ENCODE peak calls at places on chromosomes 4 and X, in nine cellular contexts. Z, P, O, N, H, A, Y, D and F are unnamed samples.

GRCh38 chr4:20960291-20960690 is 260.0 kb downstream of the PACRGL start:
- DNase-seq in Z (no peak), P (no peak), O (no peak), N (no peak), H (no peak), A (no peak), Y (no peak), D (no peak), F (no peak)

GRCh38 chrX:7987160-7987992 is 60.2 kb upstream of the PNPLA4 start:
- DNase-seq in Z (no peak), P (no peak), O (no peak), N (no peak), H (no peak), A (peak), Y (no peak), D (no peak), F (no peak)

GRCh38 chr4:141645611-141646340 is 9.4 kb downstream of the IL15 start:
- DNase-seq in Z (peak), P (no peak), O (no peak), N (no peak), H (no peak), A (no peak), Y (peak), D (peak), F (peak)

GRCh38 chrX:112048707-112049106 is 33.9 kb downstream of the TRPC5 start:
- DNase-seq in Z (no peak), P (no peak), O (no peak), N (no peak), H (no peak), A (no peak), Y (no peak), D (no peak), F (no peak)

GRCh38 chr4:185093573-185093972 is 49.5 kb upstream of the SLC25A4 start:
- DNase-seq in Z (no peak), P (no peak), O (no peak), N (no peak), H (no peak), A (no peak), Y (no peak), D (no peak), F (no peak)

GRCh38 chr4:25484243-25484721 is 107.2 kb downstream of the ANAPC4 start:
- DNase-seq in Z (peak), P (no peak), O (no peak), N (no peak), H (no peak), A (no peak), Y (peak), D (no peak), F (no peak)

GRCh38 chr4:7323461-7323871 is 111.3 kb downstream of the PSAPL1 start:
- DNase-seq in Z (no peak), P (no peak), O (no peak), N (no peak), H (no peak), A (no peak), Y (no peak), D (no peak), F (no peak)

GRCh38 chrX:46712733-46713132 is 46.2 kb downstream of the SLC9A7 start:
- DNase-seq in Z (no peak), P (no peak), O (no peak), N (no peak), H (no peak), A (no peak), Y (no peak), D (no peak), F (no peak)

GRCh38 chrX:150291014-150291413 is 72.1 kb upstream of the MAMLD1 start:
- DNase-seq in Z (no peak), P (no peak), O (peak), N (no peak), H (no peak), A (no peak), Y (no peak), D (no peak), F (no peak)

GRCh38 chr4:173528378-173529321 is 1.4 kb downstream of the HAND2 start:
- DNase-seq in Z (no peak), P (no peak), O (no peak), N (no peak), H (no peak), A (no peak), Y (peak), D (peak), F (no peak)

GRCh38 chr4:1802720-1803522 is 9.8 kb downstream of the FGFR3 start:
- DNase-seq in Z (no peak), P (no peak), O (no peak), N (no peak), H (no peak), A (no peak), Y (no peak), D (no peak), F (no peak)

GRCh38 chrX:109839694-109840358 is 106.8 kb upstream of the ACSL4 start:
- DNase-seq in Z (no peak), P (peak), O (no peak), N (peak), H (no peak), A (peak), Y (peak), D (peak), F (no peak)

GRCh38 chr4:80183196-80184052 is 13.9 kb upstream of the PRDM8 start:
- DNase-seq in Z (no peak), P (peak), O (no peak), N (no peak), H (no peak), A (peak), Y (peak), D (no peak), F (no peak)

GRCh38 chr4:139959398-139959797 is 194.6 kb downstream of the MAML3 start:
- DNase-seq in Z (no peak), P (no peak), O (no peak), N (no peak), H (no peak), A (no peak), Y (no peak), D (no peak), F (no peak)

GRCh38 chr4:1234296-1234695 is 14.6 kb downstream of the CTBP1 start:
- DNase-seq in Z (no peak), P (peak), O (no peak), N (no peak), H (peak), A (no peak), Y (no peak), D (peak), F (no peak)

GRCh38 chrX:48737940-48738339 is 23.6 kb upstream of the GLOD5 start:
- DNase-seq in Z (no peak), P (no peak), O (no peak), N (no peak), H (no peak), A (peak), Y (no peak), D (no peak), F (no peak)

GRCh38 chr4:41214158-41215146 is at the start of gene APBB2:
- DNase-seq in Z (peak), P (peak), O (peak), N (peak), H (peak), A (peak), Y (peak), D (peak), F (peak)

GRCh38 chrX:125150231-125150630 is 169.4 kb upstream of the TEX13C start:
- DNase-seq in Z (no peak), P (no peak), O (no peak), N (no peak), H (no peak), A (no peak), Y (no peak), D (no peak), F (no peak)

GRCh38 chrX:130771230-130771629 is 131.8 kb downstream of the ENOX2 start:
- DNase-seq in Z (no peak), P (no peak), O (no peak), N (no peak), H (no peak), A (no peak), Y (no peak), D (no peak), F (no peak)

GRCh38 chr4:128350449-128351045 is 62.9 kb upstream of the PGRMC2 start:
- DNase-seq in Z (no peak), P (no peak), O (no peak), N (no peak), H (peak), A (no peak), Y (no peak), D (no peak), F (no peak)

GRCh38 chr4:1207603-1208265 is 35.4 kb upstream of the SPON2 start:
- DNase-seq in Z (no peak), P (peak), O (peak), N (peak), H (peak), A (no peak), Y (peak), D (peak), F (no peak)

GRCh38 chr4:108702960-108703359 is 52.6 kb downstream of the OSTC start:
- DNase-seq in Z (peak), P (no peak), O (no peak), N (no peak), H (no peak), A (no peak), Y (peak), D (no peak), F (no peak)

GRCh38 chrX:7061429-7061828 is 86.1 kb upstream of the STS start:
- DNase-seq in Z (no peak), P (no peak), O (no peak), N (no peak), H (no peak), A (no peak), Y (no peak), D (no peak), F (no peak)

GRCh38 chrX:132676561-132677186 is 187.8 kb upstream of the MBNL3 start:
- DNase-seq in Z (no peak), P (no peak), O (no peak), N (no peak), H (no peak), A (no peak), Y (no peak), D (no peak), F (no peak)

GRCh38 chrX:130330706-130331105 is 9.0 kb upstream of the SLC25A14 start:
- DNase-seq in Z (no peak), P (peak), O (no peak), N (peak), H (peak), A (peak), Y (peak), D (peak), F (peak)

GRCh38 chr4:15162465-15163283 is 160.4 kb downstream of the CPEB2 start:
- DNase-seq in Z (no peak), P (no peak), O (no peak), N (no peak), H (no peak), A (peak), Y (peak), D (peak), F (no peak)

GRCh38 chrX:145464650-145465049 is 217.3 kb downstream of the SPANXN1 start:
- DNase-seq in Z (no peak), P (no peak), O (no peak), N (no peak), H (no peak), A (no peak), Y (no peak), D (no peak), F (no peak)

GRCh38 chrX:74924449-74925209 is 623 bp downstream of the NEXMIF start:
- DNase-seq in Z (no peak), P (peak), O (no peak), N (peak), H (peak), A (no peak), Y (peak), D (peak), F (no peak)
- H3K4me3 ChIP-seq in Z (peak), P (peak), O (peak), N (peak), H (peak), A (no peak), Y (peak), D (peak), F (peak)

DNA sequence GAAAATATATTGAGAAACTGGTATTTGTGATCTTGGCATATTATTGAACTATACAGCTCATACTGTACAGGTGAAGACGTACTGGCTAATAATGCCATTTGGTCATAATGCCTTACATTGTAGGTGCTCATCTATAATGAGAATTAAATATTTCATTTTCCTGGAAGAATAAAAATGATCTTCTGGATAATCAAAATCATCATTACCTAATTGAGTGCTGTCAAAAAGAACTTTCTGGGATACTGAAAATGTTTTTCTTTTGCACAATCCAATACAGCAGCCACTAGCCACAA is 4.1 kb downstream of the RASGEF1B start:
- DNase-seq in Z (no peak), P (no peak), O (no peak), N (no peak), H (no peak), A (no peak), Y (no peak), D (no peak), F (no peak)
- TF ChIP-seq CTCF in Z (no peak), P (no peak), O (no peak), N (no peak), H (no peak), A (no peak), Y (no peak), D (no peak), F (no peak)

DNA sequence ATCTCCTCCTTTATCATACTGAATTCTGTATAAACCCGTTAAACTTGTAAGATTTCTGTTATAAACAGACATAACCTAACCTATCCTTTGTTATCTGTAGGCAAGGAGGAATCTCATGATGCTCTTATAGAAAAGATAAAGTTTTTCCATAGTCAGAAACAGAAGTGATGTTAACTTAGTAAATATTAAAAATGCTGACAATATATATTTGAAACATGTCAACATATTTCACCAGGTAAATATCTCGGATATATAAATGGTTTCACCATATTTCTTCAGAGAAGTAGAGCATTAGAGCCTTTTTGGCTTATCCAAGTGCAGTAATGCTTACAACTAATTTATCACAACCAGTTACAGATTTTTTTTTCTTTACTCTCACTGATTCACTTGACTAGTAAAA is 625.9 kb downstream of the PDHA2 start:
- DNase-seq in Z (no peak), P (no peak), O (no peak), N (no peak), H (no peak), A (no peak), Y (no peak), D (no peak), F (no peak)
- H3K4me3 ChIP-seq in Z (no peak), P (no peak), O (no peak), N (no peak), H (no peak), A (no peak), Y (no peak), D (no peak), F (no peak)

GRCh38 chrX:5236096-5236495 is 992.6 kb downstream of the NLGN4X start:
- DNase-seq in Z (no peak), P (no peak), O (no peak), N (no peak), H (no peak), A (peak), Y (no peak), D (no peak), F (no peak)
- TF ChIP-seq CTCF in Z (peak), P (peak), O (no peak), N (no peak), H (no peak), A (peak), Y (no peak), D (no peak), F (no peak)

DNA sequence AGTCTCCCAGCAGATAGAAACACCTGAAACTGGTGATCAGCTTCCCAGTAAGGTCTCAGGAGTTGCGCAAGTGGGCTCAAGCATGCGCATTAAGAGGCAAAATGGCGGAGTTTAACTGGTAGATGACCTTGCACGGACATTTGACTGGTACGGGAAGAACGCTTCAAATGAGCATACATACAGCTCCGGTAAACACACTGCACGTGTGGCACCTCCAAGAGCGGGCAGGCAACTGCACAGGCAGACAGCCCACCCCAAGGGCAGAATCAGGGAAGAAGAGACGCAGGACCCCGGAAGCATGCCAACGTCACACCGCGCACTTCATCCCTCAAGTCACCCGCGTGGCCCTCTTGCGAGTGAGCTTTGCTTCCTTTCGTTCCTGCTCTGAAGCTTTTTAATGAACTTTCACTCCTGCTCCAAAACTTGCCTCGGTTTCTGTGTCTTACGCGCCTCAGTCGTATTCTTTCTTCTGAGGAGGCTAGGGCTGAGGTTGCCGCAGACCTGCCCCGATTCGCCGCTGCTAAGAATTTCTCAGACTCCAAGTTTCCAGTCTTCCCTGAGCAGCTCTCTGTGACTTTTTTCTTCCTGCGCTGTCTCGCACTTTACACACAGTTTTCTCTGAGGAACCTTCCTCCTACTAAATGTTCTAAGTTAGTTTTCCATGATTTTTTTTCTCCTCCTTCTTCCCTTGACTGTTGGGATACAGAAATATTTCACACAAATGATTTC is 180.7 kb upstream of the ZFP42 start:
- DNase-seq in Z (no peak), P (peak), O (no peak), N (no peak), H (no peak), A (no peak), Y (peak), D (peak), F (no peak)
- H3K4me3 ChIP-seq in Z (peak), P (peak), O (no peak), N (peak), H (peak), A (no peak), Y (no peak), D (peak), F (peak)

DNA sequence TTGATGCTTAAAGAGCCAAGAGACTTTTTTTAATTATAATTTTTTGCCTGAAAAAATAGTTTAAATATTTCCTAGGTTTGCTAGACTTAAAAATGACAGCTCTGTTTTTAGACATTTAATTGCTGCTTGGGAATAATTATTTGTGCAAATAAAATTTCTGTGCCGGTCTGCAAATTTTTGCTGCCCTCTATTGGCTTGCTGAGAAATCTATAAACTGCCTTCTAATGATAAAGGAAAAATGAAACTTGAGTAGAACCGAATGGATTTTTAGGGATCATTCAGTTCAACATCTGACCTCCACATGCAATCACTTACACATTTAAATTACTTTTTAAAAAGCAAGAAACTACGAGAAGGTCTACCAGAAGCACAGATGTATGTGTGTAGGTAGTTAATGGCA is 434.0 kb downstream of the FAM133A start:
- DNase-seq in Z (no peak), P (no peak), O (no peak), N (no peak), H (no peak), A (no peak), Y (no peak), D (no peak), F (no peak)
- TF ChIP-seq CTCF in Z (peak), P (no peak), O (no peak), N (no peak), H (no peak), A (no peak), Y (no peak), D (no peak), F (peak)